ENCODE peak calls at places on chromosomes 13 and 19, in seven cellular contexts. M, K, I, T, B, R and P are unnamed samples.
A peak's percentile ranks its signal among the peaks of the same experiment; 100 is the strongest.

GRCh38 chr19:2926341-2927031 is 18.3 kb downstream of the ZNF77 start:
- DNase-seq in M (no peak), K (no peak), I (no peak), T (no peak), B (no peak), R (no peak), P (no peak)

GRCh38 chr19:38015771-38016170 is 108.8 kb downstream of the SIPA1L3 start:
- DNase-seq in M (no peak), K (no peak), I (no peak), T (no peak), B (no peak), R (no peak), P (peak; percentile 47)

GRCh38 chr19:17550076-17550667 is 5.3 kb upstream of the COLGALT1 start:
- DNase-seq in M (no peak), K (no peak), I (no peak), T (no peak), B (no peak), R (no peak), P (no peak)

GRCh38 chr13:60090579-60090978 is 73.1 kb downstream of the DIAPH3 start:
- DNase-seq in M (no peak), K (no peak), I (no peak), T (no peak), B (no peak), R (no peak), P (no peak)

GRCh38 chr13:42266464-42266863 is 5.5 kb upstream of the AKAP11 start:
- DNase-seq in M (peak; percentile 7), K (no peak), I (peak; percentile 94), T (no peak), B (no peak), R (no peak), P (peak; percentile 34)

GRCh38 chr19:42176649-42176989 is 40.9 kb downstream of the DEDD2 start:
- DNase-seq in M (no peak), K (no peak), I (no peak), T (no peak), B (no peak), R (peak; percentile 76), P (no peak)

GRCh38 chr13:40102854-40103253 is 447.4 kb downstream of the COG6 start:
- DNase-seq in M (peak; percentile 45), K (no peak), I (peak; percentile 27), T (no peak), B (peak; percentile 66), R (no peak), P (no peak)

GRCh38 chr19:2334986-2335846 is 6.7 kb downstream of the SPPL2B start:
- DNase-seq in M (no peak), K (no peak), I (no peak), T (no peak), B (no peak), R (no peak), P (no peak)

GRCh38 chr19:47994209-47994802 is at the start of gene ELSPBP1:
- DNase-seq in M (no peak), K (no peak), I (no peak), T (no peak), B (no peak), R (no peak), P (no peak)

GRCh38 chr13:37934339-37935191 is 65.0 kb upstream of the TRPC4 start:
- DNase-seq in M (no peak), K (no peak), I (no peak), T (no peak), B (no peak), R (no peak), P (no peak)

GRCh38 chr13:78410164-78410563 is 193.2 kb downstream of the POU4F1 start:
- DNase-seq in M (no peak), K (no peak), I (no peak), T (no peak), B (no peak), R (no peak), P (no peak)

GRCh38 chr19:38616265-38616664 is 1.5 kb downstream of the MAP4K1 start:
- DNase-seq in M (no peak), K (no peak), I (no peak), T (no peak), B (no peak), R (no peak), P (no peak)

GRCh38 chr19:2478324-2478755 is 2.4 kb downstream of the GADD45B start:
- DNase-seq in M (no peak), K (peak; percentile 87), I (peak; percentile 78), T (peak; percentile 67), B (peak; percentile 71), R (no peak), P (peak; percentile 46)

GRCh38 chr19:5326545-5326944 is 14.1 kb downstream of the PTPRS start:
- DNase-seq in M (no peak), K (no peak), I (no peak), T (no peak), B (no peak), R (no peak), P (no peak)